ENCODE peak calls at places on chromosomes 5 and 9, in five cellular contexts. L, O, I, V and Y are unnamed samples.

GRCh38 chr5:10679336-10679988 is 81.6 kb downstream of the DAP start:
- DNase-seq in L (no peak), O (no peak), I (no peak), V (no peak), Y (no peak)

GRCh38 chr9:6552738-6553121 is 92.8 kb downstream of the GLDC start:
- DNase-seq in L (no peak), O (no peak), I (no peak), V (no peak), Y (no peak)

GRCh38 chr5:104273725-104274124 is 711.1 kb upstream of the NUDT12 start:
- DNase-seq in L (no peak), O (no peak), I (no peak), V (no peak), Y (no peak)

GRCh38 chr9:97773091-97773490 is 76.0 kb upstream of the XPA start:
- DNase-seq in L (no peak), O (no peak), I (no peak), V (no peak), Y (no peak)

GRCh38 chr5:111628901-111629300 is 116.6 kb upstream of the STARD4 start:
- DNase-seq in L (no peak), O (no peak), I (no peak), V (no peak), Y (no peak)

GRCh38 chr5:108340131-108340530 is 41.8 kb downstream of the FBXL17 start:
- DNase-seq in L (no peak), O (no peak), I (no peak), V (no peak), Y (no peak)

GRCh38 chr5:5658226-5658625 is 235.7 kb downstream of the ICE1 start:
- DNase-seq in L (no peak), O (no peak), I (no peak), V (no peak), Y (no peak)

GRCh38 chr5:9156282-9156681 is 389.6 kb downstream of the SEMA5A start:
- DNase-seq in L (peak; percentile 70), O (peak; percentile 28), I (no peak), V (no peak), Y (no peak)

GRCh38 chr9:75186767-75187380 is 98.6 kb downstream of the OSTF1 start:
- DNase-seq in L (no peak), O (no peak), I (no peak), V (no peak), Y (no peak)

GRCh38 chr9:81592890-81593271 is 96.5 kb downstream of the TLE1 start:
- DNase-seq in L (no peak), O (no peak), I (no peak), V (no peak), Y (no peak)

GRCh38 chr9:2583308-2584013 is 38.1 kb upstream of the VLDLR start:
- DNase-seq in L (no peak), O (no peak), I (no peak), V (no peak), Y (no peak)

GRCh38 chr5:124920909-124921666 is 174.6 kb upstream of the ZNF608 start:
- DNase-seq in L (no peak), O (no peak), I (no peak), V (no peak), Y (no peak)

GRCh38 chr5:151682751-151683331 is 3.9 kb downstream of the SPARC start:
- DNase-seq in L (no peak), O (no peak), I (no peak), V (no peak), Y (no peak)

GRCh38 chr5:107558951-107559350 is 111.8 kb downstream of the EFNA5 start:
- DNase-seq in L (no peak), O (no peak), I (no peak), V (no peak), Y (no peak)

GRCh38 chr5:175746851-175747250 is 89.0 kb downstream of the HRH2 start:
- DNase-seq in L (no peak), O (no peak), I (no peak), V (no peak), Y (peak; percentile 29)

GRCh38 chr9:94178927-94179326 is 80.2 kb upstream of the ZNF169 start:
- DNase-seq in L (no peak), O (no peak), I (no peak), V (no peak), Y (no peak)

GRCh38 chr9:22107646-22108045 is 98.5 kb upstream of the CDKN2B start:
- DNase-seq in L (no peak), O (no peak), I (no peak), V (no peak), Y (no peak)

GRCh38 chr5:150457112-150457511 is 7.6 kb upstream of the RPS14 start:
- DNase-seq in L (no peak), O (no peak), I (no peak), V (no peak), Y (no peak)

GRCh38 chr5:71816307-71816706 is 97.2 kb downstream of the CARTPT start:
- DNase-seq in L (no peak), O (peak; percentile 40), I (no peak), V (no peak), Y (no peak)

GRCh38 chr5:32098291-32098690 is 75.8 kb downstream of the GOLPH3 start:
- DNase-seq in L (no peak), O (no peak), I (peak; percentile 68), V (no peak), Y (no peak)

GRCh38 chr5:41736641-41737040 is 133.6 kb downstream of the OXCT1 start:
- DNase-seq in L (no peak), O (no peak), I (no peak), V (no peak), Y (no peak)

DNA sequence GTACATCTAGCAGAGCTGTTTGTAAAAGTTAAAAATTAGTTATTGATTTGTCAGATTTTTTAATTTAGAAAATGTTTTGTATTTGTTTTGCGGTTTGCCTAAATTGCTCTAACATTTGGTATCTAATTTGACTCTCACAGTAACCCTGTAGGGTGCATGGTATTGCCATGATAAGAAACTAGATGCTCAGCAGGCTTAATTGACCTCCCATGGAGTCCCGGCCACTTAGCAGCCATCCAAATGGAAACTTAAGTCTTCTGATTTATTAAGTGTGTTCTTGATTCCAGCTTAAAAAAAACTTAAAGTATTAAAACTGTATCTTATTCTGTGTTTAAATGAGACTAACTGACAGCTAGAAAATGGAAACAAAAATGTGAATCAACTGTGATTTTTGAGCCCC is 54.5 kb downstream of the CAST start:
- DNase-seq in L (no peak), O (no peak), I (no peak), V (no peak), Y (no peak)
- H3K4me1 ChIP-seq in L (peaks cover 94% of the 10 kb centered on the region), O (peaks cover 20% of the 10 kb centered on the region), I (peaks cover 82% of the 10 kb centered on the region), V (no peaks in the 10 kb centered on the region), Y (peaks cover 83% of the 10 kb centered on the region)

GRCh38 chr5:141521244-141521781 is 32.4 kb downstream of the PCDHGC5 start:
- DNase-seq in L (no peak), O (peak; percentile 80), I (no peak), V (no peak), Y (peak; percentile 87)

GRCh38 chr5:141522301-141522700 is 33.4 kb downstream of the PCDHGC5 start:
- DNase-seq in L (no peak), O (no peak), I (no peak), V (no peak), Y (no peak)

GRCh38 chr5:141523991-141524390 is 35.1 kb downstream of the PCDHGC5 start:
- DNase-seq in L (no peak), O (no peak), I (no peak), V (no peak), Y (no peak)

GRCh38 chr5:141525659-141526058 is 36.8 kb downstream of the PCDHGC5 start:
- DNase-seq in L (no peak), O (no peak), I (no peak), V (no peak), Y (no peak)

DNA sequence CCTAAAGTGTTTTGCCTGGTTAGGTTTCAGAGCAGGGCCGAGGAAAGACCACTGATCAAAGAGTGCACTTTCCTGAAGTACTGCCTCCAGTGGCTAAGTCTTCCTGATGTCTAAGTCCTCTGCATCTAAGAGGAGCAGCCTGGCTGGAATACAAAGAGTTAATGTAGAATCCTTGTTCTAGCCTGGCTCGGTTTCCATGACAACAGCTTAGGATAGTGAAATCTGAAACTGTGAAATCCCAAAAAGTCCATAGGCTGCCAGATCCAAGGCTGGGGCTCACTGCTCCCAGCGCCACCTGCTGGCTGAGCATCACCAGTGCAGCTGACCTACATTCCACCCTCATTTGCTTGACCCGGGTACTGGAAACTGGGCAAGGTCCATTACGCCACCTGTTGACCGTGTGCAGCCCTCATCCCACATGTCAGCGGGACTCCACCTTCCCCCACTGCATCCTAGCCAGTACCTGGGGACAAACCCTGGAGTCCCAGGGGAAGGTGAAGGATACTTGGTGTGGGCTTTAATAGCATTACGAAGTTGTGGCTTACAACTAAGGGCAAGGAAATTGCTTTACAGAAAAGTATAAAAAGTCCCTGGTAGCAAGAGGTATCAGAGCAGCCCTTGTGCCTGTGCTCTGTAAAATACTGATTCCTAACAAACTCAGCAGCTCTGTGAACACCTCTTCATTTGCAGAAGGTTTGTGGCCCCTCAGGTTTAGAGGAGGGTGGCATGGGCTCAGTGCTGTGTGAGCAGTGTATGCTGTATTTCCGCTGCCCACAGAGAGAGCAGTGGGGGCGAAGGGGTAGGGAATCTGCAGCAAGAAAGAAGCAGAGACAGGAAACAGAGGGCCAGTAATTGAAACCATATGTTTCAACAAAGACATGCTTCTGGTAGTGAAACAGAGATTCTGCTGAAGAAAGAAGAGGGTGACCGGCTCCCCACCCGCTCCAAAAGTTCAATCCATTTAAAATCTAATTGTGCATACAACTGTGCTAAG is 36.0 kb downstream of the PCDHGC5 start:
- DNase-seq in L (peak; percentile 92), O (peak; percentile 85), I (peak; percentile 97), V (peak; percentile 74), Y (no peak)
- TF ChIP-seq POLR2AphosphoS5 in L (peak; percentile 74), O (peak; percentile 95), I (peak; percentile 91), V (peak; percentile 79), Y (peak; percentile 87)

DNA sequence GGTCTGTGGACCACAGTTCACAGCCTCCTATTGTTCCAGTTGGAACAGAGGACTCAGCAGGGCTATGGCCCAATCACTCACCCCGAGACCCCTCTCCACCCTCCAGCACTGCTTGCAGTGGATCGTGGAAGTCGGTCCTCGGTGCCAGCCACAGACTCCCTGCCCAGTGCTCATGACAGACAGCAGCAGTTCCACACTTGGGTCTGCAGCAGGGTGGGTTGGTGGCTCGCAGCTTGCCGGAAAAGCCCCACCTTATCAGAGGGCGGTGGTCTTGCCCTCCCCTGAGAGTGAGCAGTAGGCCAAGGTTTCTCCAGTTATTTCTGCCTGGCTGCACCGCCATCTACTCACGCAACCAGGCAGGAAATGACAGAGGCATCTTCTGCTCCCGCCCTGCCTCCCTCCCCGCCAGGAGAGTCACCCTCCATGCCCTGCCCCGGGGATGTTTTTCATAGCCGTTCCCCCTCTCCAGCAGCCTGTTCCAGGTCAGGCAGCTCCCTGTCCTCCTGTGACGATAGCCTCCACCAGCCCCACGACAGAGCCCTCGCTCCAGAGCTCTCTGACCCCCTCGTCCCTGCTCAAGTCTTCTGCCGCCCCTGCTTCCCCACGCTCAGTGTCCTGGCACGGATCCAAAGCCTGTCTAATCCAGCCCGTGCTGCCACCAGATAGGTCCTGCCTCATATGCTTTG is 34.5 kb downstream of the UNC5A start:
- DNase-seq in L (no peak), O (no peak), I (no peak), V (no peak), Y (no peak)
- H3K27me3 ChIP-seq in L (peaks cover 65% of the 10 kb centered on the region), O (no peaks in the 10 kb centered on the region), I (no peaks in the 10 kb centered on the region), V (peaks cover 16% of the 10 kb centered on the region), Y (no peaks in the 10 kb centered on the region)

GRCh38 chr9:125841444-125841843 is 94.3 kb downstream of the PBX3 start:
- DNase-seq in L (no peak), O (no peak), I (no peak), V (no peak), Y (no peak)

GRCh38 chr9:125842215-125842614 is 95.0 kb downstream of the PBX3 start:
- DNase-seq in L (no peak), O (no peak), I (no peak), V (no peak), Y (no peak)

GRCh38 chr9:125843646-125844045 is 96.5 kb downstream of the PBX3 start:
- DNase-seq in L (no peak), O (no peak), I (no peak), V (no peak), Y (no peak)

GRCh38 chr9:125835655-125836054 is 88.5 kb downstream of the PBX3 start:
- DNase-seq in L (no peak), O (no peak), I (no peak), V (no peak), Y (no peak)

GRCh38 chr9:125839322-125839721 is 92.1 kb downstream of the PBX3 start:
- DNase-seq in L (no peak), O (no peak), I (no peak), V (no peak), Y (no peak)
- H3K4me1 ChIP-seq in L (no peaks in the 10 kb centered on the region), O (no peaks in the 10 kb centered on the region), I (peaks cover 32% of the 10 kb centered on the region), V (no peaks in the 10 kb centered on the region), Y (peaks cover 10% of the 10 kb centered on the region)